ENCODE peak calls at places on chromosomes 12 and 14, in eight cellular contexts. One of them, this sample, is unnamed.

GRCh38 chr14:64649383-64649998 is 54.7 kb upstream of the PLEKHG3 start:
- DNase-seq in A549: no peak
- DNase-seq in activated CD8-positive, alpha-beta memory T cell treated with anti-CD3 and anti-CD28 coated beads for 4 hours: no peak
- DNase-seq in activated T-cell treated with anti-CD3 and anti-CD28 coated beads, Interleukin-2, amount 50 U/mL, for 4 hours: no peak
- DNase-seq in non-pigmented ciliary epithelial cell: no peak
- DNase-seq in substantia nigra: no peak
- DNase-seq in AG08395: peak; percentile 54
- DNase-seq in activated effector memory CD4-positive, alpha-beta T cell treated with Interleukin-2 at 50 U/mL for 16 hours: no peak
- DNase-seq in this sample: no peak

GRCh38 chr14:76926521-76927251 is 100.5 kb downstream of the LRRC74A start:
- DNase-seq in AG08395: peak; percentile 88
- DNase-seq in A549: no peak
- DNase-seq in activated T-cell treated with anti-CD3 and anti-CD28 coated beads, Interleukin-2, amount 50 U/mL, for 4 hours: peak; percentile 43
- DNase-seq in non-pigmented ciliary epithelial cell: no peak
- DNase-seq in activated CD8-positive, alpha-beta memory T cell treated with anti-CD3 and anti-CD28 coated beads for 4 hours: peak; percentile 39
- DNase-seq in substantia nigra: no peak
- DNase-seq in activated effector memory CD4-positive, alpha-beta T cell treated with Interleukin-2 at 50 U/mL for 16 hours: peak; percentile 41
- DNase-seq in this sample: no peak

GRCh38 chr12:113867258-113867657 is 98.9 kb downstream of the RBM19 start:
- DNase-seq in substantia nigra: no peak
- DNase-seq in AG08395: peak; percentile 45
- DNase-seq in activated CD8-positive, alpha-beta memory T cell treated with anti-CD3 and anti-CD28 coated beads for 4 hours: no peak
- DNase-seq in non-pigmented ciliary epithelial cell: no peak
- DNase-seq in activated T-cell treated with anti-CD3 and anti-CD28 coated beads, Interleukin-2, amount 50 U/mL, for 4 hours: no peak
- DNase-seq in activated effector memory CD4-positive, alpha-beta T cell treated with Interleukin-2 at 50 U/mL for 16 hours: no peak
- DNase-seq in A549: peak; percentile 27
- DNase-seq in this sample: peak; percentile 75

GRCh38 chr12:16347391-16348298 is at the start of gene MGST1:
- DNase-seq in substantia nigra: peak; percentile 16
- DNase-seq in A549: peak; percentile 88
- DNase-seq in activated effector memory CD4-positive, alpha-beta T cell treated with Interleukin-2 at 50 U/mL for 16 hours: no peak
- DNase-seq in AG08395: peak; percentile 26
- DNase-seq in activated T-cell treated with anti-CD3 and anti-CD28 coated beads, Interleukin-2, amount 50 U/mL, for 4 hours: no peak
- DNase-seq in non-pigmented ciliary epithelial cell: no peak
- DNase-seq in activated CD8-positive, alpha-beta memory T cell treated with anti-CD3 and anti-CD28 coated beads for 4 hours: no peak
- DNase-seq in this sample: peak; percentile 55

GRCh38 chr12:32402170-32402569 is 2.8 kb downstream of the FGD4 start:
- DNase-seq in activated effector memory CD4-positive, alpha-beta T cell treated with Interleukin-2 at 50 U/mL for 16 hours: no peak
- DNase-seq in A549: no peak
- DNase-seq in substantia nigra: no peak
- DNase-seq in AG08395: no peak
- DNase-seq in non-pigmented ciliary epithelial cell: no peak
- DNase-seq in activated CD8-positive, alpha-beta memory T cell treated with anti-CD3 and anti-CD28 coated beads for 4 hours: no peak
- DNase-seq in activated T-cell treated with anti-CD3 and anti-CD28 coated beads, Interleukin-2, amount 50 U/mL, for 4 hours: no peak
- DNase-seq in this sample: no peak

GRCh38 chr12:113040722-113041168 is 15.8 kb upstream of the DTX1 start:
- DNase-seq in AG08395: peak; percentile 65
- DNase-seq in substantia nigra: no peak
- DNase-seq in activated CD8-positive, alpha-beta memory T cell treated with anti-CD3 and anti-CD28 coated beads for 4 hours: no peak
- DNase-seq in activated effector memory CD4-positive, alpha-beta T cell treated with Interleukin-2 at 50 U/mL for 16 hours: no peak
- DNase-seq in A549: peak; percentile 82
- DNase-seq in activated T-cell treated with anti-CD3 and anti-CD28 coated beads, Interleukin-2, amount 50 U/mL, for 4 hours: no peak
- DNase-seq in non-pigmented ciliary epithelial cell: peak; percentile 69
- DNase-seq in this sample: no peak

GRCh38 chr14:99612737-99613330 is 8.8 kb upstream of the CCDC85C start:
- DNase-seq in activated effector memory CD4-positive, alpha-beta T cell treated with Interleukin-2 at 50 U/mL for 16 hours: no peak
- DNase-seq in substantia nigra: no peak
- DNase-seq in A549: no peak
- DNase-seq in activated T-cell treated with anti-CD3 and anti-CD28 coated beads, Interleukin-2, amount 50 U/mL, for 4 hours: no peak
- DNase-seq in non-pigmented ciliary epithelial cell: no peak
- DNase-seq in activated CD8-positive, alpha-beta memory T cell treated with anti-CD3 and anti-CD28 coated beads for 4 hours: no peak
- DNase-seq in AG08395: peak; percentile 58
- DNase-seq in this sample: no peak

GRCh38 chr14:92495041-92495440 is 18.5 kb upstream of the RIN3 start:
- DNase-seq in activated CD8-positive, alpha-beta memory T cell treated with anti-CD3 and anti-CD28 coated beads for 4 hours: no peak
- DNase-seq in A549: peak; percentile 35
- DNase-seq in substantia nigra: no peak
- DNase-seq in AG08395: no peak
- DNase-seq in activated effector memory CD4-positive, alpha-beta T cell treated with Interleukin-2 at 50 U/mL for 16 hours: no peak
- DNase-seq in activated T-cell treated with anti-CD3 and anti-CD28 coated beads, Interleukin-2, amount 50 U/mL, for 4 hours: no peak
- DNase-seq in non-pigmented ciliary epithelial cell: no peak
- DNase-seq in this sample: no peak

GRCh38 chr12:18339633-18340032 is 78.3 kb downstream of the PIK3C2G start:
- DNase-seq in activated effector memory CD4-positive, alpha-beta T cell treated with Interleukin-2 at 50 U/mL for 16 hours: no peak
- DNase-seq in substantia nigra: no peak
- DNase-seq in AG08395: no peak
- DNase-seq in activated CD8-positive, alpha-beta memory T cell treated with anti-CD3 and anti-CD28 coated beads for 4 hours: no peak
- DNase-seq in A549: no peak
- DNase-seq in non-pigmented ciliary epithelial cell: no peak
- DNase-seq in activated T-cell treated with anti-CD3 and anti-CD28 coated beads, Interleukin-2, amount 50 U/mL, for 4 hours: no peak
- DNase-seq in this sample: no peak

GRCh38 chr12:47296828-47297227 is 217.1 kb upstream of the AMIGO2 start:
- DNase-seq in activated T-cell treated with anti-CD3 and anti-CD28 coated beads, Interleukin-2, amount 50 U/mL, for 4 hours: no peak
- DNase-seq in AG08395: no peak
- DNase-seq in non-pigmented ciliary epithelial cell: no peak
- DNase-seq in activated effector memory CD4-positive, alpha-beta T cell treated with Interleukin-2 at 50 U/mL for 16 hours: no peak
- DNase-seq in A549: no peak
- DNase-seq in activated CD8-positive, alpha-beta memory T cell treated with anti-CD3 and anti-CD28 coated beads for 4 hours: no peak
- DNase-seq in substantia nigra: no peak
- DNase-seq in this sample: no peak

GRCh38 chr12:1773937-1774655 is 46.3 kb upstream of the LRTM2 start:
- DNase-seq in substantia nigra: no peak
- DNase-seq in activated T-cell treated with anti-CD3 and anti-CD28 coated beads, Interleukin-2, amount 50 U/mL, for 4 hours: no peak
- DNase-seq in non-pigmented ciliary epithelial cell: no peak
- DNase-seq in activated effector memory CD4-positive, alpha-beta T cell treated with Interleukin-2 at 50 U/mL for 16 hours: no peak
- DNase-seq in AG08395: peak; percentile 65
- DNase-seq in activated CD8-positive, alpha-beta memory T cell treated with anti-CD3 and anti-CD28 coated beads for 4 hours: no peak
- DNase-seq in A549: no peak
- DNase-seq in this sample: no peak

GRCh38 chr14:101514136-101514535 is 47.2 kb upstream of the DIO3 start:
- DNase-seq in substantia nigra: no peak
- DNase-seq in activated T-cell treated with anti-CD3 and anti-CD28 coated beads, Interleukin-2, amount 50 U/mL, for 4 hours: no peak
- DNase-seq in non-pigmented ciliary epithelial cell: no peak
- DNase-seq in activated effector memory CD4-positive, alpha-beta T cell treated with Interleukin-2 at 50 U/mL for 16 hours: no peak
- DNase-seq in AG08395: no peak
- DNase-seq in A549: no peak
- DNase-seq in activated CD8-positive, alpha-beta memory T cell treated with anti-CD3 and anti-CD28 coated beads for 4 hours: no peak
- DNase-seq in this sample: no peak

GRCh38 chr14:52338282-52338681 is 24.2 kb downstream of the PTGER2 start:
- DNase-seq in activated CD8-positive, alpha-beta memory T cell treated with anti-CD3 and anti-CD28 coated beads for 4 hours: no peak
- DNase-seq in A549: peak; percentile 65
- DNase-seq in non-pigmented ciliary epithelial cell: no peak
- DNase-seq in AG08395: peak; percentile 46
- DNase-seq in substantia nigra: no peak
- DNase-seq in activated effector memory CD4-positive, alpha-beta T cell treated with Interleukin-2 at 50 U/mL for 16 hours: no peak
- DNase-seq in activated T-cell treated with anti-CD3 and anti-CD28 coated beads, Interleukin-2, amount 50 U/mL, for 4 hours: no peak
- DNase-seq in this sample: no peak

GRCh38 chr14:46747253-46747652 is 95.7 kb upstream of the RPL10L start:
- DNase-seq in activated CD8-positive, alpha-beta memory T cell treated with anti-CD3 and anti-CD28 coated beads for 4 hours: no peak
- DNase-seq in A549: no peak
- DNase-seq in AG08395: no peak
- DNase-seq in activated T-cell treated with anti-CD3 and anti-CD28 coated beads, Interleukin-2, amount 50 U/mL, for 4 hours: no peak
- DNase-seq in activated effector memory CD4-positive, alpha-beta T cell treated with Interleukin-2 at 50 U/mL for 16 hours: no peak
- DNase-seq in substantia nigra: no peak
- DNase-seq in non-pigmented ciliary epithelial cell: no peak
- DNase-seq in this sample: no peak

GRCh38 chr14:85118274-85118673 is 411.7 kb upstream of the FLRT2 start:
- DNase-seq in activated effector memory CD4-positive, alpha-beta T cell treated with Interleukin-2 at 50 U/mL for 16 hours: no peak
- DNase-seq in activated T-cell treated with anti-CD3 and anti-CD28 coated beads, Interleukin-2, amount 50 U/mL, for 4 hours: no peak
- DNase-seq in non-pigmented ciliary epithelial cell: no peak
- DNase-seq in A549: no peak
- DNase-seq in AG08395: no peak
- DNase-seq in activated CD8-positive, alpha-beta memory T cell treated with anti-CD3 and anti-CD28 coated beads for 4 hours: no peak
- DNase-seq in substantia nigra: no peak
- DNase-seq in this sample: no peak

GRCh38 chr14:70809238-70810214 is at the start of gene MAP3K9:
- DNase-seq in AG08395: peak; percentile 54
- DNase-seq in activated T-cell treated with anti-CD3 and anti-CD28 coated beads, Interleukin-2, amount 50 U/mL, for 4 hours: peak; percentile 81
- DNase-seq in substantia nigra: peak; percentile 66
- DNase-seq in activated effector memory CD4-positive, alpha-beta T cell treated with Interleukin-2 at 50 U/mL for 16 hours: peak; percentile 84
- DNase-seq in non-pigmented ciliary epithelial cell: peak; percentile 47
- DNase-seq in A549: peak; percentile 97
- DNase-seq in activated CD8-positive, alpha-beta memory T cell treated with anti-CD3 and anti-CD28 coated beads for 4 hours: peak; percentile 71
- DNase-seq in this sample: peak; percentile 91

GRCh38 chr12:96985515-96986362 is 78.7 kb downstream of the NEDD1 start:
- DNase-seq in AG08395: peak; percentile 20
- DNase-seq in activated CD8-positive, alpha-beta memory T cell treated with anti-CD3 and anti-CD28 coated beads for 4 hours: no peak
- DNase-seq in activated T-cell treated with anti-CD3 and anti-CD28 coated beads, Interleukin-2, amount 50 U/mL, for 4 hours: peak; percentile 25
- DNase-seq in activated effector memory CD4-positive, alpha-beta T cell treated with Interleukin-2 at 50 U/mL for 16 hours: peak; percentile 25
- DNase-seq in non-pigmented ciliary epithelial cell: no peak
- DNase-seq in A549: peak; percentile 8
- DNase-seq in substantia nigra: no peak
- DNase-seq in this sample: peak; percentile 48

GRCh38 chr14:74035556-74035955 is 16.4 kb downstream of the BBOF1 start:
- DNase-seq in AG08395: peak; percentile 24
- DNase-seq in activated effector memory CD4-positive, alpha-beta T cell treated with Interleukin-2 at 50 U/mL for 16 hours: no peak
- DNase-seq in substantia nigra: no peak
- DNase-seq in A549: no peak
- DNase-seq in activated CD8-positive, alpha-beta memory T cell treated with anti-CD3 and anti-CD28 coated beads for 4 hours: no peak
- DNase-seq in activated T-cell treated with anti-CD3 and anti-CD28 coated beads, Interleukin-2, amount 50 U/mL, for 4 hours: no peak
- DNase-seq in non-pigmented ciliary epithelial cell: no peak
- DNase-seq in this sample: no peak

GRCh38 chr14:90399541-90400444 is 3.0 kb downstream of the CALM1 start:
- DNase-seq in AG08395: peak; percentile 91
- DNase-seq in A549: peak; percentile 93
- DNase-seq in substantia nigra: peak; percentile 79
- DNase-seq in activated T-cell treated with anti-CD3 and anti-CD28 coated beads, Interleukin-2, amount 50 U/mL, for 4 hours: peak; percentile 78
- DNase-seq in non-pigmented ciliary epithelial cell: peak; percentile 67
- DNase-seq in activated CD8-positive, alpha-beta memory T cell treated with anti-CD3 and anti-CD28 coated beads for 4 hours: peak; percentile 78
- DNase-seq in activated effector memory CD4-positive, alpha-beta T cell treated with Interleukin-2 at 50 U/mL for 16 hours: peak; percentile 77
- DNase-seq in this sample: peak; percentile 90

GRCh38 chr12:54294152-54294913 is 6.5 kb downstream of the NFE2 start:
- DNase-seq in substantia nigra: peak; percentile 40
- DNase-seq in non-pigmented ciliary epithelial cell: no peak
- DNase-seq in activated T-cell treated with anti-CD3 and anti-CD28 coated beads, Interleukin-2, amount 50 U/mL, for 4 hours: peak; percentile 51
- DNase-seq in activated effector memory CD4-positive, alpha-beta T cell treated with Interleukin-2 at 50 U/mL for 16 hours: peak; percentile 36
- DNase-seq in A549: peak; percentile 68
- DNase-seq in AG08395: peak; percentile 72
- DNase-seq in activated CD8-positive, alpha-beta memory T cell treated with anti-CD3 and anti-CD28 coated beads for 4 hours: no peak
- DNase-seq in this sample: peak; percentile 84

GRCh38 chr12:26239508-26240328 is 44.3 kb downstream of the SSPN start:
- DNase-seq in substantia nigra: peak; percentile 56
- DNase-seq in activated T-cell treated with anti-CD3 and anti-CD28 coated beads, Interleukin-2, amount 50 U/mL, for 4 hours: no peak
- DNase-seq in activated effector memory CD4-positive, alpha-beta T cell treated with Interleukin-2 at 50 U/mL for 16 hours: no peak
- DNase-seq in A549: peak; percentile 63
- DNase-seq in activated CD8-positive, alpha-beta memory T cell treated with anti-CD3 and anti-CD28 coated beads for 4 hours: no peak
- DNase-seq in non-pigmented ciliary epithelial cell: peak; percentile 98
- DNase-seq in AG08395: peak; percentile 96
- DNase-seq in this sample: peak; percentile 70

GRCh38 chr12:51678086-51678724 is 87.2 kb downstream of the SCN8A start:
- DNase-seq in substantia nigra: no peak
- DNase-seq in activated effector memory CD4-positive, alpha-beta T cell treated with Interleukin-2 at 50 U/mL for 16 hours: no peak
- DNase-seq in activated CD8-positive, alpha-beta memory T cell treated with anti-CD3 and anti-CD28 coated beads for 4 hours: no peak
- DNase-seq in non-pigmented ciliary epithelial cell: no peak
- DNase-seq in activated T-cell treated with anti-CD3 and anti-CD28 coated beads, Interleukin-2, amount 50 U/mL, for 4 hours: peak; percentile 5
- DNase-seq in AG08395: peak; percentile 71
- DNase-seq in A549: peak; percentile 74
- DNase-seq in this sample: peak; percentile 59

GRCh38 chr14:103124501-103125001 is 1.3 kb downstream of the TNFAIP2 start:
- DNase-seq in activated effector memory CD4-positive, alpha-beta T cell treated with Interleukin-2 at 50 U/mL for 16 hours: no peak
- DNase-seq in AG08395: no peak
- DNase-seq in non-pigmented ciliary epithelial cell: no peak
- DNase-seq in activated T-cell treated with anti-CD3 and anti-CD28 coated beads, Interleukin-2, amount 50 U/mL, for 4 hours: no peak
- DNase-seq in A549: no peak
- DNase-seq in substantia nigra: no peak
- DNase-seq in activated CD8-positive, alpha-beta memory T cell treated with anti-CD3 and anti-CD28 coated beads for 4 hours: no peak
- DNase-seq in this sample: no peak